ENCODE peak calls at places on chromosomes 7 and 10, in ten cellular contexts. L, V, F, E, H, O, W, D, U and N are unnamed samples.

GRCh38 chr7:133742709-133743538 is 384.2 kb upstream of the LRGUK start:
- DNase-seq in L (no peak), V (no peak), F (no peak), E (no peak), H (no peak), O (peak), W (no peak), D (no peak), U (no peak), N (no peak)

GRCh38 chr10:248307-248706 is 113.1 kb downstream of the ZMYND11 start:
- DNase-seq in L (no peak), V (no peak), F (no peak), E (no peak), H (no peak), O (no peak), W (no peak), D (no peak), U (no peak), N (no peak)

GRCh38 chr10:10587744-10588393 is 429.8 kb upstream of the CELF2 start:
- DNase-seq in L (no peak), V (no peak), F (no peak), E (no peak), H (no peak), O (no peak), W (no peak), D (no peak), U (no peak), N (no peak)

GRCh38 chr7:116932566-116932965 is 20.7 kb upstream of the ST7 start:
- DNase-seq in L (no peak), V (no peak), F (no peak), E (no peak), H (no peak), O (no peak), W (no peak), D (no peak), U (no peak), N (no peak)

GRCh38 chr10:112969542-112969941 is 19.5 kb downstream of the TCF7L2 start:
- DNase-seq in L (no peak), V (no peak), F (no peak), E (no peak), H (no peak), O (peak), W (no peak), D (no peak), U (no peak), N (no peak)

GRCh38 chr10:90743291-90743690 is 114.5 kb downstream of the HTR7 start:
- DNase-seq in L (no peak), V (no peak), F (no peak), E (no peak), H (no peak), O (no peak), W (no peak), D (no peak), U (no peak), N (no peak)

GRCh38 chr10:62648941-62649340 is 155.6 kb upstream of the ADO start:
- DNase-seq in L (no peak), V (no peak), F (no peak), E (no peak), H (no peak), O (no peak), W (no peak), D (no peak), U (no peak), N (no peak)

GRCh38 chr10:90675621-90676020 is 182.2 kb downstream of the HTR7 start:
- DNase-seq in L (no peak), V (no peak), F (no peak), E (no peak), H (no peak), O (no peak), W (no peak), D (no peak), U (no peak), N (no peak)

GRCh38 chr10:75417522-75417927 is 13.9 kb upstream of the LRMDA start:
- DNase-seq in L (no peak), V (no peak), F (no peak), E (no peak), H (no peak), O (peak), W (no peak), D (no peak), U (no peak), N (no peak)

GRCh38 chr10:129386415-129387257 is 80.4 kb upstream of the MGMT start:
- DNase-seq in L (no peak), V (no peak), F (no peak), E (no peak), H (no peak), O (peak), W (no peak), D (no peak), U (no peak), N (no peak)

GRCh38 chr10:51399840-51400239 is 299.6 kb downstream of the CSTF2T start:
- DNase-seq in L (no peak), V (no peak), F (no peak), E (no peak), H (no peak), O (no peak), W (no peak), D (no peak), U (no peak), N (no peak)

GRCh38 chr7:37448057-37448636 is 517 bp downstream of the ELMO1 start:
- DNase-seq in L (no peak), V (no peak), F (peak), E (no peak), H (no peak), O (peak), W (peak), D (peak), U (no peak), N (no peak)

DNA sequence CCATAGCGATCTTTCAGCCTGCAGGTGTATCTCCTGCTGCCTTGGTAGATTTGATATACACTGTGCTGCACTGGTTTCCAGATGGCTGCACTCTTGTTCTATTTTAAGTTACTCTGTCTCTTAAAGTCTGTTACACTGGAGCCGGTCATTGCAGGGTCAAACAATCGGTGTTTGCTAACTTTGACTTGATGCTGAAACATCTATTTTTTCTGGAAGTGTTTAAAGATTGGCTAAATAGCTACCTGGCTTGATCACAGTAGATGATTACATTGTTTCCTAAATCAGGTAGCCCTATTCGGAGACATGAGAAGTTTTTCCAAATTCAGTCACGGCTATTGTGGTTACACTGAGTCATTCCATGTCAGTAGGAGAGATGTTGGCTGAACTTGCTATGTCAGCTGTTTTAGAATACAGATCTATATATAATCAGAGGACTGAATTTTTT is 574.8 kb downstream of the ETV1 start:
- DNase-seq in L (no peak), V (peak), F (peak), E (no peak), H (no peak), O (no peak), W (no peak), D (no peak), U (no peak), N (no peak)
- TF ChIP-seq CTCF in L (peak), V (no peak), F (no peak), E (no peak), H (no peak), O (no peak), W (no peak), D (no peak), U (no peak), N (no peak)

DNA sequence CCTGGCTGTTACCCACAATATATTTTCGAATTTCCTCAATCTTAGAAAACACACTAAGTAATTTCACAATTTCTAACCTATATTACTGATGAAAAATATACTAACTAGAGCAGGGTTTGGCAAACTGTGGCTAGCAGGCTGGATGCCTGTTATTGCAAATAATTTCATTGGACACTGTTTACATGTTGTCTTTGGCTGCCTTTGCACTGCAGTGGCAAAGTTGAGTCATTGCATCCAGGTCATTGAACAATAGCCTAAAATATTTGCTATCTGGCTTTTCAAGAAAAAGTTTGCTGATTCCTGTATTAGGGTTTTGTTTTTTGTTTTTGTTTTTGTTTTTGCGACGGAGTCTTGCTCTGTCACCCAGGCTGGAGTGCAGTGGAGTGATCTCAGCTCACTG is 47.2 kb downstream of the KIF11 start:
- DNase-seq in L (peak), V (no peak), F (no peak), E (no peak), H (peak), O (no peak), W (no peak), D (no peak), U (no peak), N (no peak)
- TF ChIP-seq CTCF in L (peak), V (no peak), F (peak), E (no peak), H (no peak), O (peak), W (no peak), D (no peak), U (no peak), N (no peak)

GRCh38 chr10:7218974-7219373 is 191.9 kb downstream of the SFMBT2 start:
- DNase-seq in L (no peak), V (no peak), F (peak), E (no peak), H (no peak), O (no peak), W (no peak), D (no peak), U (no peak), N (no peak)
- TF ChIP-seq CTCF in L (peak), V (no peak), F (no peak), E (peak), H (no peak), O (peak), W (peak), D (no peak), U (no peak), N (peak)

DNA sequence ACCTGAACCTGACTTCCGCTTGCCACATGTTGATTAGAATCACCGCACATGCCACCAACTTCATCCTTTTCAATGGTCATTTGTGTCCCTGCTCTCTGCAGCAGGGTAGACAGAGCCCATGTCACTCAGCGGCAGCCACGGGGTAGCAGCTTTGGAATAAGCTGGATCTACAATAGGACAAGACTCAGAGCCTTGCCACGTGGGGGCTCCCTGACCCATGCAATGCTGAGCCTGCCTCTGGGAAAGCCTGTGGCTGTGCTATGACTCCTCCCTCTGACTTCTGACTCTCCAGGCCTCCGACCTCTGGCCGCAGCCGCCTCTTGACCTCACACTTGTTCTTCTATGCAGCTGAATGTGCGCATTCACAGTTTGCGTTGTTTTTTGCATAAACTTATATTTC is 197.8 kb upstream of the MKI67 start:
- DNase-seq in L (peak), V (no peak), F (peak), E (no peak), H (no peak), O (peak), W (peak), D (no peak), U (no peak), N (no peak)
- TF ChIP-seq CTCF in L (peak), V (no peak), F (no peak), E (peak), H (no peak), O (peak), W (peak), D (no peak), U (no peak), N (no peak)

GRCh38 chr7:87219545-87220025 is at the start of gene TMEM243:
- DNase-seq in L (no peak), V (peak), F (peak), E (peak), H (no peak), O (peak), W (peak), D (peak), U (peak), N (peak)

GRCh38 chr7:87220026-87220733 is 648 bp upstream of the TMEM243 start:
- DNase-seq in L (peak), V (peak), F (peak), E (peak), H (peak), O (peak), W (peak), D (peak), U (peak), N (peak)

GRCh38 chr7:87220734-87221215 is 1.2 kb upstream of the TMEM243 start:
- DNase-seq in L (peak), V (no peak), F (peak), E (no peak), H (no peak), O (peak), W (no peak), D (no peak), U (no peak), N (no peak)

GRCh38 chr7:87217983-87218653 is 1.4 kb downstream of the TMEM243 start:
- DNase-seq in L (no peak), V (no peak), F (no peak), E (no peak), H (no peak), O (no peak), W (no peak), D (no peak), U (no peak), N (no peak)

GRCh38 chr7:87218941-87219544 is 489 bp downstream of the TMEM243 start:
- DNase-seq in L (no peak), V (peak), F (peak), E (peak), H (no peak), O (peak), W (peak), D (no peak), U (peak), N (no peak)
- TF ChIP-seq CTCF in L (no peak), V (no peak), F (peak), E (no peak), H (no peak), O (peak), W (no peak), D (no peak), U (no peak), N (no peak)

GRCh38 chr7:54477083-54477482 is 65.1 kb upstream of the VSTM2A start:
- DNase-seq in L (no peak), V (no peak), F (no peak), E (no peak), H (no peak), O (no peak), W (no peak), D (no peak), U (no peak), N (no peak)
- TF ChIP-seq CTCF in L (no peak), V (peak), F (no peak), E (peak), H (no peak), O (no peak), W (no peak), D (peak), U (no peak), N (no peak)